ENCODE peak calls at places on chromosomes 4 and X, in four cellular contexts. H is HEK293T, W is IMR-90, Q is K562. Z is an unnamed sample.

GRCh38 chrX:129701624-129702069 is 37.1 kb upstream of the XPNPEP2 start:
- DNase-seq in H (no peak), W (peak), Q (no peak), Z (no peak)

GRCh38 chr4:78654809-78655208 is 103.2 kb downstream of the ANXA3 start:
- DNase-seq in H (no peak), W (peak), Q (no peak), Z (no peak)

GRCh38 chrX:106481341-106481740 is 130.4 kb upstream of the RADX start:
- DNase-seq in H (peak), W (peak), Q (peak), Z (peak)

GRCh38 chr4:113434247-113434587 is 327.3 kb downstream of the CAMK2D start:
- DNase-seq in H (no peak), W (peak), Q (no peak), Z (no peak)

GRCh38 chr4:73762409-73762808 is 22.0 kb downstream of the CXCL8 start:
- DNase-seq in H (no peak), W (no peak), Q (no peak), Z (no peak)

GRCh38 chr4:86670739-86671138 is 76.6 kb downstream of the PTPN13 start:
- DNase-seq in H (no peak), W (peak), Q (no peak), Z (peak)

GRCh38 chr4:8866421-8866820 is 5.2 kb downstream of the HMX1 start:
- DNase-seq in H (no peak), W (no peak), Q (no peak), Z (no peak)

GRCh38 chr4:158782539-158783360 is 13.9 kb downstream of the FNIP2 start:
- DNase-seq in H (peak), W (peak), Q (no peak), Z (no peak)

DNA sequence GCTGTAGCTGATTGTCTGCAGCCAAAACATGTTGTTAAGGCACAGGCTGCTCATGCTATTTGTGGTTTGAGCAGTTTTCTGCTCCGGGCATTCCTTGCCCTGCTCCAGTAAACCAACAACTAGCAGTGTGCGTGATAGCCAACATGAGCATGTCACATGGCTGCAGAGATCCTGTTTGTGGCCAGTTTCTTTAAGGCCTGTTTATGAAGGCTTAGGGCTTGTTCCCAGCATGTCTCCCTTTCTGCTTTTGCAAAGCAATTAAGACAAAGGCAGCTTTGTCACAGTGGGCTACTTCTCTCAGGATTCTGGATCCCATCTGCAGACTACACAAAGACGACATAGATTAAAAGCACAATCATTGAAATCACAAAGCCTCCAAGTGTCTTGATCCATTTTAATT is 160.5 kb downstream of the ZNF518B start:
- DNase-seq in H (no peak), W (no peak), Q (no peak), Z (no peak)
- TF ChIP-seq BHLHE40 in H (no peak), W (no peak), Q (no peak), Z (no peak)

DNA sequence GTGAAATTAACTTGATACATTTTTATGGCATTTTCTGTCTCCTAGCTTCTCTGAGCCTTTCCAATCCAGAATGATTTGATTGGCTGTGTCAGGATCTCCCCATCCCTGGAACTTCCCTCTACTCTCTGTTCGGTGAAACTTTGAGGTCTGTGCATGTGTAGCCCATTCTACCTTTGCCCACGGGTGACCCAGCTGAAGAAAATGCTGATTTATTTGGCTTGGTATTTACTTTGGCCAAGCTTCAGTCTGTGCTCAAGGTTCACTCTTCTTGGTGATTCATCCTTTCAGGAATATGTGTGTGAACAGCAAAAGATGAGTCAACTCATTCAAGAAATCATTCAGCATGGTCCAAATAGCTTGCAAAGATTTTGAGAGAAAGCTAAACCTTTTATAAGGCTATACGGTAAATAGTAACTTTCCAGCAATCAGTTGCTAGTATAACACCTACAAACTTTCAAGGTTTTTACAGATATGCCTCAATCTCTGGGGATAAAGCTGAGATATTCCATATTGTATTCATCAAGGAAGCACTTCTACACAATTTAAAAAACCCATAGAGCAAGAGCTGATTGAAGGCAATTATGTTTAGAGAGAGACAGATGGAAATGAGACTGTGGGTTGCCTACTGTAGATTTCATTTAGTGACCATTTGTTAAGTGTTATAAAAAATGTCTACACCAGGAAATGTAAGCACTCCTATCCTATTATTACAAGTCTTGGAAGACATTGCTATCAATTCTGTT is 233.9 kb upstream of the CXXC4 start:
- DNase-seq in H (no peak), W (peak), Q (no peak), Z (peak)
- TF ChIP-seq BHLHE40 in H (no peak), W (peak), Q (no peak), Z (no peak)

GRCh38 chrX:69060631-69061408 is 104.4 kb downstream of the PJA1 start:
- DNase-seq in H (no peak), W (peak), Q (no peak), Z (peak)
- TF ChIP-seq BHLHE40 in H (no peak), W (no peak), Q (no peak), Z (no peak)

DNA sequence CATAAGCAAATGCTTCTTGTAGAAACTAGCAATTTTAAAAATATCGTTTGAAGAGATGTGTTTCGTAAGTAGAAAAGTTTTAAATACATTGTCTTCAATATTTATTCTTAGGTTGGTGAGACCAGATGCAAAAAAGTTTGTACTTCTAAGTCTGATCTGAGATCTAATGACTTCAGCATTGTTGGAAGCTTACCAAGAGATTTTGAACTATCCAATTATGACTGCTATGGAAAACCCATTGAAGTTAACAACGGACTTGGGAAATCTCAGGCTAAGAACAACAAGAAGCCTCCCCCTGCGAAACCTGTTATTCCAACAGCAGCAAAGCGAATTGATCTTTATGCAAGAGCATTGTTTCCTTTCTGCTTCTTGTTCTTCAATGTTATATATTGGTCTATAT is 50.2 kb upstream of the GRIA2 start:
- DNase-seq in H (no peak), W (peak), Q (no peak), Z (no peak)
- TF ChIP-seq BHLHE40 in H (no peak), W (no peak), Q (no peak), Z (no peak)

Z was measured in A549.